ENCODE peak calls at places on chromosomes 13 and 19, in nine cellular contexts. N is LNCaP clone FGC; C is cardiac muscle cell; L is ascending aorta; A is GM04503; H is ecto neural progenitor cell; P is nephron progenitor cell; Y is astrocyte of the spinal cord; S is stimulated activated CD4-positive, alpha-beta T cell treated with anti-CD3 and anti-CD28 coated beads, TNF-alpha, amount 100 ng/mL, for 48 hours. V is an unnamed sample.
A peak's percentile ranks its signal among the peaks of the same experiment; 100 is the strongest.

GRCh38 chr13:113992276-113993005 is 18.6 kb upstream of the C13orf46 start:
- DNase-seq in C (no peak), N (peak; percentile 58), S (no peak), A (no peak), Y (no peak), P (no peak), H (no peak), L (no peak), V (no peak)

GRCh38 chr19:19134687-19135158 is 3.6 kb downstream of the TMEM161A start:
- DNase-seq in P (peak; percentile 54), S (peak; percentile 35), A (no peak), C (no peak), N (no peak), L (no peak), Y (no peak), H (peak; percentile 64), V (no peak)

GRCh38 chr19:3062165-3063105 is at the start of gene TLE5:
- DNase-seq in N (no peak), Y (no peak), L (peak; percentile 77), C (peak; percentile 67), P (peak; percentile 68), A (no peak), H (peak; percentile 64), S (peak; percentile 61), V (peak; percentile 88)

GRCh38 chr13:24746618-24747247 is 17.2 kb upstream of the RNF17 start:
- DNase-seq in P (peak; percentile 70), Y (peak; percentile 5), A (no peak), S (no peak), C (peak; percentile 38), H (peak; percentile 80), L (no peak), N (no peak), V (no peak)

GRCh38 chr13:26300140-26300539 is 46.2 kb downstream of the CDK8 start:
- DNase-seq in A (no peak), P (no peak), H (no peak), S (no peak), N (no peak), C (peak; percentile 64), L (no peak), Y (peak; percentile 62), V (no peak)

GRCh38 chr19:3276341-3276799 is 51.9 kb downstream of the CELF5 start:
- DNase-seq in P (peak; percentile 78), C (no peak), N (peak; percentile 66), Y (no peak), S (peak; percentile 36), A (no peak), L (no peak), H (peak; percentile 91), V (no peak)

GRCh38 chr19:43589680-43590079 is 6.3 kb downstream of the IRGQ start:
- DNase-seq in C (no peak), A (no peak), N (no peak), S (no peak), Y (no peak), P (no peak), H (no peak), L (no peak), V (no peak)

GRCh38 chr13:71067164-71067815 is 799.7 kb downstream of the DACH1 start:
- DNase-seq in N (no peak), S (no peak), H (no peak), P (no peak), Y (no peak), L (no peak), C (no peak), A (no peak), V (no peak)

GRCh38 chr19:13401388-13401787 is 104.9 kb downstream of the CACNA1A start:
- DNase-seq in L (no peak), P (no peak), H (no peak), N (no peak), S (no peak), Y (peak; percentile 33), A (no peak), C (peak; percentile 70), V (no peak)